ENCODE peak calls at places on chromosomes 3 and 15, in seven cellular contexts. One of them, this sample, is unnamed.

GRCh38 chr15:52728899-52729298 is 49.7 kb upstream of the ATOSA start:
- DNase-seq in BE2C: no peak
- DNase-seq in mesenchymal stem cell: no peak
- DNase-seq in upper lobe of right lung: no peak
- DNase-seq in Peyer's patch: no peak
- DNase-seq in thoracic aorta: no peak
- DNase-seq in osteoblast: no peak
- DNase-seq in this sample: no peak

GRCh38 chr3:43870110-43870509 is 179.4 kb downstream of the ABHD5 start:
- DNase-seq in BE2C: no peak
- DNase-seq in mesenchymal stem cell: peak; percentile 66
- DNase-seq in upper lobe of right lung: no peak
- DNase-seq in Peyer's patch: no peak
- DNase-seq in thoracic aorta: no peak
- DNase-seq in osteoblast: peak; percentile 92
- DNase-seq in this sample: peak; percentile 3

GRCh38 chr3:98343647-98344507 is 9.8 kb upstream of the OR5K4 start:
- DNase-seq in BE2C: peak; percentile 65
- DNase-seq in mesenchymal stem cell: peak; percentile 39
- DNase-seq in upper lobe of right lung: no peak
- DNase-seq in Peyer's patch: no peak
- DNase-seq in thoracic aorta: no peak
- DNase-seq in osteoblast: peak; percentile 38
- DNase-seq in this sample: no peak

GRCh38 chr3:185420762-185421161 is 57.8 kb downstream of the MAP3K13 start:
- DNase-seq in BE2C: no peak
- DNase-seq in mesenchymal stem cell: no peak
- DNase-seq in upper lobe of right lung: no peak
- DNase-seq in Peyer's patch: no peak
- DNase-seq in thoracic aorta: no peak
- DNase-seq in osteoblast: no peak
- DNase-seq in this sample: peak; percentile 5

GRCh38 chr15:41417418-41417811 is 520 bp downstream of the RTF1 start:
- DNase-seq in BE2C: peak; percentile 46
- DNase-seq in mesenchymal stem cell: peak; percentile 63
- DNase-seq in upper lobe of right lung: no peak
- DNase-seq in Peyer's patch: no peak
- DNase-seq in thoracic aorta: no peak
- DNase-seq in osteoblast: peak; percentile 92
- DNase-seq in this sample: no peak

GRCh38 chr15:45187894-45188830 is at the start of gene SHF:
- DNase-seq in BE2C: peak; percentile 91
- DNase-seq in mesenchymal stem cell: peak; percentile 43
- DNase-seq in upper lobe of right lung: no peak
- DNase-seq in Peyer's patch: peak; percentile 67
- DNase-seq in thoracic aorta: peak; percentile 32
- DNase-seq in osteoblast: peak; percentile 79
- DNase-seq in this sample: peak; percentile 59

GRCh38 chr15:35958021-35958420 is 412.1 kb upstream of the DPH6 start:
- DNase-seq in BE2C: peak; percentile 47
- DNase-seq in mesenchymal stem cell: no peak
- DNase-seq in upper lobe of right lung: no peak
- DNase-seq in Peyer's patch: no peak
- DNase-seq in thoracic aorta: no peak
- DNase-seq in osteoblast: no peak
- DNase-seq in this sample: no peak

GRCh38 chr15:27486676-27487290 is 515.8 kb downstream of the GABRG3 start:
- DNase-seq in BE2C: no peak
- DNase-seq in mesenchymal stem cell: no peak
- DNase-seq in upper lobe of right lung: no peak
- DNase-seq in Peyer's patch: no peak
- DNase-seq in thoracic aorta: no peak
- DNase-seq in osteoblast: no peak
- DNase-seq in this sample: no peak

GRCh38 chr3:48425281-48425812 is 4.5 kb downstream of the PLXNB1 start:
- DNase-seq in BE2C: no peak
- DNase-seq in mesenchymal stem cell: no peak
- DNase-seq in upper lobe of right lung: no peak
- DNase-seq in Peyer's patch: no peak
- DNase-seq in thoracic aorta: no peak
- DNase-seq in osteoblast: peak; percentile 80
- DNase-seq in this sample: no peak

GRCh38 chr3:138944842-138945645 is 1.9 kb downstream of the FOXL2 start:
- DNase-seq in BE2C: no peak
- DNase-seq in mesenchymal stem cell: peak; percentile 26
- DNase-seq in upper lobe of right lung: no peak
- DNase-seq in Peyer's patch: peak; percentile 58
- DNase-seq in thoracic aorta: no peak
- DNase-seq in osteoblast: no peak
- DNase-seq in this sample: no peak

GRCh38 chr3:171586274-171586673 is 126.1 kb upstream of the TNIK start:
- DNase-seq in BE2C: peak; percentile 63
- DNase-seq in mesenchymal stem cell: no peak
- DNase-seq in upper lobe of right lung: no peak
- DNase-seq in Peyer's patch: no peak
- DNase-seq in thoracic aorta: no peak
- DNase-seq in osteoblast: no peak
- DNase-seq in this sample: no peak

GRCh38 chr3:157572559-157573270 is 69.5 kb upstream of the VEPH1 start:
- DNase-seq in BE2C: peak; percentile 54
- DNase-seq in mesenchymal stem cell: peak; percentile 59
- DNase-seq in upper lobe of right lung: no peak
- DNase-seq in Peyer's patch: no peak
- DNase-seq in thoracic aorta: no peak
- DNase-seq in osteoblast: peak; percentile 80
- DNase-seq in this sample: peak; percentile 45

GRCh38 chr15:69071265-69071664 is 56.8 kb downstream of the NOX5 start:
- DNase-seq in BE2C: no peak
- DNase-seq in mesenchymal stem cell: no peak
- DNase-seq in upper lobe of right lung: no peak
- DNase-seq in Peyer's patch: no peak
- DNase-seq in thoracic aorta: no peak
- DNase-seq in osteoblast: no peak
- DNase-seq in this sample: no peak

DNA sequence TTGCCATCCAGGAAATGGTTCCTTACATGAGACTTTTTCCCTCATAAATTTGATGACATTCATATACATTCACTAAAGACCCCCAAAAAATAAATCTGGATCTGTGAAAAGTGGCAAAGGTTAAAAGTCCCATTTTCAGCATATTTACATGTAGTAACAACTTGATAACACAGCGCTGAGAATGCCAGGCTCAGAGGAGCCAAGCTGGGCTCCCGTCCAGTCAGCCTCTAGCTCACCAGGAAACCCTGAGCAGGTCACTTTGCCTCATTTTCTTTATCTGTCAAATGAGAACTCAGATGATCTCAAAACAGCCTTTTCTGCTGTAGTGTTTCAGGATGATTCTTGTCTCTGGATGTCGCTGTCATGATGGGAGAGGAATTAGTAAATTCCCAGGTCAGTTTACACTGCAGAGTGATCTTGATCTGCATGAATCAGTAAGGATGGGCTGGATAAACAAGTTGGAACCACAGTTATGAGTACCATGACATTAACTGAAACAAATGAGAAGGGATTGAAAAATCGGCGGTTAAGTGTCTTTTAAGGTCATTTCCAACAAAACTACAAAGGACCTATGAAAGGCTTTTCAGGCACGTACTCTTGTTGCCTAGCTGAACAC is 82.8 kb downstream of the PPARG start:
- DNase-seq in BE2C: no peak
- DNase-seq in mesenchymal stem cell: peak; percentile 68
- DNase-seq in upper lobe of right lung: no peak
- DNase-seq in Peyer's patch: no peak
- DNase-seq in thoracic aorta: no peak
- DNase-seq in osteoblast: peak; percentile 45
- DNase-seq in this sample: no peak
- H3K27me3 ChIP-seq in BE2C: no peaks in the 10 kb centered on the region
- H3K27me3 ChIP-seq in mesenchymal stem cell: no peaks in the 10 kb centered on the region
- H3K27me3 ChIP-seq in upper lobe of right lung: peaks cover 5% of the 10 kb centered on the region
- H3K27me3 ChIP-seq in Peyer's patch: no peaks in the 10 kb centered on the region
- H3K27me3 ChIP-seq in thoracic aorta: no peaks in the 10 kb centered on the region
- H3K27me3 ChIP-seq in osteoblast: no peaks in the 10 kb centered on the region
- H3K27me3 ChIP-seq in this sample: peaks cover 3% of the 10 kb centered on the region

DNA sequence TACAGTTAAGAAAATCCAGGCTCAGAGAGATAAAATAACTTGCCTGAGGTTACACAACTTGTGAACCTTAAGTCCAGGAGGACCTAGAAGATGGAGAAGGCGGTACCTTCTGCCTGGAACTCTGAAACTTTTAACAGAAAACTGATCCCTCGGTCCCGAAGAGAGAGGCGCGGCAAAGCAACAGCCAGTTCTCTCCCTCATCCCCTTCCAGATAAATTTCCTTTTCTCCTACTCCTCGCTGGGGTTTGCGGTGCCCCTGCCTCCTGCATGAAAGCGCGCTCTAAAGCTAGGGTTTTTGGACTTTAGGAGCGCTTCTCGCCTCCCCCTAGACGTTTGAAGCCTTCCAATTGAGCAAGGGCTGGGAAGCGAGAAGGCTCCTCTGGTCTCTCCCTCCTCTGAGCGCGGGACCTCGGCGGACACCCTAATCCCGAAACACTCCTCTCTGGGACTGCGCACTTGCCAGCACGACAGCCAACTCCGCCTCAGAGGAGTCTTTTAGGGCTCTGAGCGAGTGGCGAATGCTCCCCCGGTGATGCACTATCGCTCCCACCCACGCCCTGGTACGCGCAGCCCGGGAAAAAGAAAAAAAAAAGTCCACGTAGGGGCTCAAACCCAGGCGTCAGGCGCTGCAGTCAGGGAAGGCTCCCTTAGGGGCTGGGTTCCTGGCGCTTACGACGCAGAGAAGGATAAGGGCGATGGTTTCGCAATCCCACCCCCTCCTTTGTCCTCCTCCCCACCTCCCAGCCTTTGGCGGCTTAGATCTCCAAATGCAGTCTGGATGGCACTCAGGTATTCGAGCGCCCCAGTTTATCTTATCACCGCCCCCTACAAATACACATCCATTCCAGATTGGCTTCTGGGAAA is 7.9 kb upstream of the EOMES start:
- DNase-seq in BE2C: no peak
- DNase-seq in mesenchymal stem cell: no peak
- DNase-seq in upper lobe of right lung: no peak
- DNase-seq in Peyer's patch: no peak
- DNase-seq in thoracic aorta: no peak
- DNase-seq in osteoblast: peak; percentile 73
- DNase-seq in this sample: no peak
- H3K27me3 ChIP-seq in BE2C: peaks cover 48% of the 10 kb centered on the region
- H3K27me3 ChIP-seq in mesenchymal stem cell: peaks cover 68% of the 10 kb centered on the region
- H3K27me3 ChIP-seq in upper lobe of right lung: peaks cover 72% of the 10 kb centered on the region
- H3K27me3 ChIP-seq in Peyer's patch: peaks cover 22% of the 10 kb centered on the region
- H3K27me3 ChIP-seq in thoracic aorta: peaks cover 27% of the 10 kb centered on the region
- H3K27me3 ChIP-seq in osteoblast: peaks cover 86% of the 10 kb centered on the region
- H3K27me3 ChIP-seq in this sample: peaks cover 37% of the 10 kb centered on the region

GRCh38 chr15:74432968-74433591 is 678 bp downstream of the SEMA7A start:
- DNase-seq in BE2C: no peak
- DNase-seq in mesenchymal stem cell: no peak
- DNase-seq in upper lobe of right lung: no peak
- DNase-seq in Peyer's patch: peak; percentile 56
- DNase-seq in thoracic aorta: no peak
- DNase-seq in osteoblast: peak; percentile 90
- DNase-seq in this sample: no peak

GRCh38 chr15:74431116-74431515 is 2.6 kb downstream of the SEMA7A start:
- DNase-seq in BE2C: no peak
- DNase-seq in mesenchymal stem cell: no peak
- DNase-seq in upper lobe of right lung: no peak
- DNase-seq in Peyer's patch: no peak
- DNase-seq in thoracic aorta: no peak
- DNase-seq in osteoblast: no peak
- DNase-seq in this sample: no peak

GRCh38 chr15:74432271-74432967 is 1.3 kb downstream of the SEMA7A start:
- DNase-seq in BE2C: no peak
- DNase-seq in mesenchymal stem cell: no peak
- DNase-seq in upper lobe of right lung: no peak
- DNase-seq in Peyer's patch: peak; percentile 42
- DNase-seq in thoracic aorta: no peak
- DNase-seq in osteoblast: no peak
- DNase-seq in this sample: no peak

GRCh38 chr15:74430510-74430951 is 3.2 kb downstream of the SEMA7A start:
- DNase-seq in BE2C: no peak
- DNase-seq in mesenchymal stem cell: no peak
- DNase-seq in upper lobe of right lung: no peak
- DNase-seq in Peyer's patch: no peak
- DNase-seq in thoracic aorta: no peak
- DNase-seq in osteoblast: no peak
- DNase-seq in this sample: no peak

DNA sequence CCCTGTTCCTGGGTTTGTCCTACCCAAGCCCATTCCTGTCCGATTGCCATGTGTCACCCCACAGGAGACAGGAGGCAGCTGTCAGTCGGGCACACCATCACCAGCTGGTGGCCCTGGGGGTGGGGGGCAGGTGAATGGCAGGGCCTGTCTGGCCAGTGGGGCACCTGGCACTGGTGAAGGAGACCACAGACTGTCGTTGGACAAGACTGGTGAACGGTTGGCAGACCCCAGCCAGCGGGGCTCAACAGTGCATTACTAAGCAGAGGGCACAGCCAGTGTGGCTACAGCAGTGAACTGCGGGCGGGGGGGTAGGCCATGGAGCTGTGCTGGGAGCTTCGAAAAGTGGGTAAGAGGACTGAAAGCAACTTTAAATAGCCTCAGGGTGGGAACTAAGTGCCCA is 2.1 kb downstream of the SEMA7A start:
- DNase-seq in BE2C: no peak
- DNase-seq in mesenchymal stem cell: no peak
- DNase-seq in upper lobe of right lung: no peak
- DNase-seq in Peyer's patch: peak; percentile 46
- DNase-seq in thoracic aorta: no peak
- DNase-seq in osteoblast: peak; percentile 92
- DNase-seq in this sample: no peak
- H3K27me3 ChIP-seq in BE2C: peaks cover 15% of the 10 kb centered on the region
- H3K27me3 ChIP-seq in mesenchymal stem cell: no peaks in the 10 kb centered on the region
- H3K27me3 ChIP-seq in upper lobe of right lung: peaks cover 3% of the 10 kb centered on the region
- H3K27me3 ChIP-seq in Peyer's patch: peaks cover 9% of the 10 kb centered on the region
- H3K27me3 ChIP-seq in thoracic aorta: peaks cover 4% of the 10 kb centered on the region
- H3K27me3 ChIP-seq in osteoblast: no peaks in the 10 kb centered on the region
- H3K27me3 ChIP-seq in this sample: peaks cover 4% of the 10 kb centered on the region

GRCh38 chr3:181712190-181712504 is 422 bp downstream of the SOX2 start:
- DNase-seq in BE2C: no peak
- DNase-seq in mesenchymal stem cell: no peak
- DNase-seq in upper lobe of right lung: no peak
- DNase-seq in Peyer's patch: no peak
- DNase-seq in thoracic aorta: no peak
- DNase-seq in osteoblast: no peak
- DNase-seq in this sample: no peak

GRCh38 chr3:181713300-181713647 is 1.5 kb downstream of the SOX2 start:
- DNase-seq in BE2C: no peak
- DNase-seq in mesenchymal stem cell: no peak
- DNase-seq in upper lobe of right lung: no peak
- DNase-seq in Peyer's patch: no peak
- DNase-seq in thoracic aorta: no peak
- DNase-seq in osteoblast: no peak
- DNase-seq in this sample: no peak

GRCh38 chr3:181711325-181712135 is at the start of gene SOX2:
- DNase-seq in BE2C: peak; percentile 92
- DNase-seq in mesenchymal stem cell: peak; percentile 47
- DNase-seq in upper lobe of right lung: peak; percentile 80
- DNase-seq in Peyer's patch: peak; percentile 59
- DNase-seq in thoracic aorta: no peak
- DNase-seq in osteoblast: peak; percentile 92
- DNase-seq in this sample: peak; percentile 94

GRCh38 chr3:181713673-181714270 is 2.0 kb downstream of the SOX2 start:
- DNase-seq in BE2C: no peak
- DNase-seq in mesenchymal stem cell: no peak
- DNase-seq in upper lobe of right lung: no peak
- DNase-seq in Peyer's patch: no peak
- DNase-seq in thoracic aorta: no peak
- DNase-seq in osteoblast: no peak
- DNase-seq in this sample: no peak

GRCh38 chr3:181712505-181713299 is 977 bp downstream of the SOX2 start:
- DNase-seq in BE2C: no peak
- DNase-seq in mesenchymal stem cell: peak; percentile 27
- DNase-seq in upper lobe of right lung: peak; percentile 61
- DNase-seq in Peyer's patch: no peak
- DNase-seq in thoracic aorta: no peak
- DNase-seq in osteoblast: peak; percentile 69
- DNase-seq in this sample: peak; percentile 33
- H3K27me3 ChIP-seq in BE2C: peaks cover 22% of the 10 kb centered on the region
- H3K27me3 ChIP-seq in mesenchymal stem cell: peaks cover 33% of the 10 kb centered on the region
- H3K27me3 ChIP-seq in upper lobe of right lung: peaks cover 98% of the 10 kb centered on the region
- H3K27me3 ChIP-seq in Peyer's patch: peaks cover 69% of the 10 kb centered on the region
- H3K27me3 ChIP-seq in thoracic aorta: peaks cover 62% of the 10 kb centered on the region
- H3K27me3 ChIP-seq in osteoblast: peaks cover 80% of the 10 kb centered on the region
- H3K27me3 ChIP-seq in this sample: peaks cover 11% of the 10 kb centered on the region